ENCODE peak calls at places on chromosome 1, in ten cellular contexts. Q is esophagus muscularis mucosa, O is GM23338, M is stomach, D is transverse colon, I is Panc1, T is prostate gland, G is suprapubic skin, P is K562, V is H1. U is an unnamed sample. For H3K4me1, the result is how much of the 10 kb centered on the place peaks cover.

GRCh38 chr1:194014004-194014403 is 827.6 kb upstream of the B3GALT2 start:
- DNase-seq in Q (no peak), O (no peak), M (no peak), D (no peak), I (no peak), T (no peak), G (no peak), P (no peak), V (no peak), U (no peak)

GRCh38 chr1:53346814-53347176 is 18.9 kb upstream of the LRP8 start:
- DNase-seq in Q (no peak), O (no peak), M (no peak), D (no peak), I (no peak), T (no peak), G (peak), P (no peak), V (no peak), U (no peak)

GRCh38 chr1:152861374-152861773 is 1.6 kb downstream of the LCE7A start:
- DNase-seq in Q (peak), O (no peak), M (no peak), D (no peak), I (no peak), T (no peak), G (no peak), P (no peak), V (no peak), U (no peak)

GRCh38 chr1:231850786-231851185 is 224.2 kb downstream of the DISC1 start:
- DNase-seq in Q (no peak), O (no peak), M (no peak), D (no peak), I (no peak), T (no peak), G (no peak), P (no peak), V (no peak), U (no peak)

GRCh38 chr1:161739865-161740566 is 9.6 kb upstream of the DUSP12 start:
- DNase-seq in Q (no peak), O (no peak), M (no peak), D (peak), I (no peak), T (no peak), G (no peak), P (no peak), V (no peak), U (no peak)

GRCh38 chr1:239952348-239953307 is 139.1 kb upstream of the FMN2 start:
- DNase-seq in Q (no peak), O (peak), M (no peak), D (no peak), I (no peak), T (no peak), G (no peak), P (peak), V (no peak), U (no peak)

GRCh38 chr1:21594935-21595897 is 73.9 kb downstream of the RAP1GAP start:
- DNase-seq in Q (no peak), O (peak), M (peak), D (peak), I (no peak), T (no peak), G (no peak), P (peak), V (no peak), U (no peak)

GRCh38 chr1:19251305-19252196 is at the start of the genes EMC1 and MRTO4:
- DNase-seq in Q (peak), O (peak), M (peak), D (peak), I (peak), T (peak), G (peak), P (peak), V (peak), U (no peak)

GRCh38 chr1:8523641-8524206 is 205.8 kb downstream of the SLC45A1 start:
- DNase-seq in Q (no peak), O (no peak), M (no peak), D (no peak), I (no peak), T (no peak), G (no peak), P (no peak), V (no peak), U (no peak)

GRCh38 chr1:210262897-210263272 is 30.3 kb downstream of the SERTAD4 start:
- DNase-seq in Q (no peak), O (no peak), M (no peak), D (no peak), I (no peak), T (no peak), G (no peak), P (no peak), V (no peak), U (no peak)

GRCh38 chr1:65044411-65044810 is 78.1 kb upstream of the JAK1 start:
- DNase-seq in Q (no peak), O (no peak), M (no peak), D (no peak), I (no peak), T (no peak), G (no peak), P (no peak), V (no peak), U (no peak)

GRCh38 chr1:94608852-94609570 is 67.5 kb upstream of the F3 start:
- DNase-seq in Q (no peak), O (no peak), M (no peak), D (no peak), I (no peak), T (no peak), G (no peak), P (no peak), V (no peak), U (no peak)

DNA sequence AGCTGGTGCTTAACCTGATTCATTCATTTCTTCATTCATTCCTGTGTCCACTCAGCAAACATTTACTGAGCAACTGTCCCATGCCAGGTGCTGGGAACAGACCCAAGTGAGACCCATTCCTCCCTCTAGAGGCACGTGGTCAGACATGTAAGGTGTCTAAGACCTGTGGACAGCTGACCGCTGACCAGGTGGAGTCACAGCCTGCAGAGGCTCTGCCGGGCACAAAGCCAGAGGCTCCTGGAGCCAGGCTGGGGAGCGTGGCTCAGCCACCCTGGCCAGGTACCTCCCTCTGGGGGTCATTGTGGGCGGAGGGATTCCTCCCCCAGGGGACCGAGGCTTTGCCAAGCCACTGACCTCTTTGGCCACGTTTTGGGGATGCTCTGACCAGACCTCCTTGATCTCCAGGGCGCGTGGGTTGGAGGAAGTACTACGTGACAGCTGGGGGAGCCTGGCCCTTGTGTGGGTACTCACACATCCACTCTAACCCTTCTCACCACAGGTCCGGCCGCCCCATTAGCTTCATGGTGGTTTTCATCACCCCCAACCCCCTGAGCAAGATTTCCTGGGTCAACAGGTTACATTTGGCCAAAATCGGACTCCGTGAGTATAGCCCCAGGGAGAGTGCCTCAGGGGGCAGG is 100.3 kb downstream of the ARHGEF10L start:
- DNase-seq in Q (no peak), O (no peak), M (no peak), D (no peak), I (no peak), T (no peak), G (no peak), P (no peak), V (no peak), U (no peak)
- TF ChIP-seq POLR2AphosphoS5 in Q (no peak), O (no peak), M (no peak), D (no peak), I (no peak), T (no peak), G (no peak), P (no peak), V (no peak), U (no peak)

GRCh38 chr1:221715321-221716169 is 26.3 kb downstream of the DUSP10 start:
- DNase-seq in Q (no peak), O (peak), M (no peak), D (no peak), I (no peak), T (peak), G (no peak), P (no peak), V (peak), U (no peak)
- H3K4me1 ChIP-seq in Q (under half), O (under half), M (half or more), D (half or more), I (under half), T (under half), G (under half), P (under half), V (under half), U (under half)

GRCh38 chr1:91020967-91021685 is 709 bp downstream of the ZNF644 start:
- DNase-seq in Q (no peak), O (peak), M (peak), D (peak), I (no peak), T (peak), G (peak), P (peak), V (peak), U (peak)
- TF ChIP-seq POLR2AphosphoS5 in Q (peak), O (no peak), M (no peak), D (no peak), I (no peak), T (no peak), G (no peak), P (peak), V (peak), U (no peak)

GRCh38 chr1:226107471-226108460 is 45.2 kb downstream of the H3-3A start:
- DNase-seq in Q (no peak), O (no peak), M (no peak), D (no peak), I (no peak), T (peak), G (no peak), P (no peak), V (no peak), U (no peak)

GRCh38 chr1:226108935-226109828 is 46.7 kb downstream of the H3-3A start:
- DNase-seq in Q (no peak), O (no peak), M (peak), D (no peak), I (no peak), T (no peak), G (no peak), P (no peak), V (no peak), U (no peak)

GRCh38 chr1:226110249-226111108 is 48.0 kb downstream of the H3-3A start:
- DNase-seq in Q (no peak), O (peak), M (peak), D (peak), I (no peak), T (peak), G (peak), P (peak), V (no peak), U (no peak)

GRCh38 chr1:226111109-226111864 is 48.8 kb downstream of the H3-3A start:
- DNase-seq in Q (no peak), O (peak), M (no peak), D (no peak), I (no peak), T (no peak), G (no peak), P (peak), V (no peak), U (no peak)

DNA sequence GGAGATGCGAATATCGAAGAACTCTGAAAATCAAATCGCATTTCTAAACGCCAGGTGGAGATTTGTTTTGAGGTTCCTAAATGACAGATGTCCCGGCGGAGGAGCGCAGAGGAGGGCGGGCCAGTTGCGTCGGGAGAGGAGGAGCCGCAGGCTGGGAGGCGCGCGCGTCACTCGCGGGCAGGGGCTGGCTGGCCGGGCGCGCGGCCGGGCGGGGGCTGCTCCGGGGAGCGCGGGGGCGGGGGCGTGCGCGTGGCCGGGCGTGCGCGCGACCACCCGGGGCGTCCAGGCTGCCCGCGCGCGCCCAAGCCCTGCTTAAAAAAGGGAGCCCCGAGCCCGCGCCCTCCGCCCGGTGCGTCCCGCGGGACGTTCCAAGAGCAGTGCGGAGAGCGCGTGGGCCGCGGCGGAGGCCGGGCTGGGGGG is 47.3 kb downstream of the H3-3A start:
- DNase-seq in Q (peak), O (peak), M (peak), D (peak), I (no peak), T (peak), G (peak), P (peak), V (no peak), U (no peak)
- H3K4me1 ChIP-seq in Q (under half), O (half or more), M (under half), D (under half), I (under half), T (under half), G (under half), P (under half), V (under half), U (under half)

DNA sequence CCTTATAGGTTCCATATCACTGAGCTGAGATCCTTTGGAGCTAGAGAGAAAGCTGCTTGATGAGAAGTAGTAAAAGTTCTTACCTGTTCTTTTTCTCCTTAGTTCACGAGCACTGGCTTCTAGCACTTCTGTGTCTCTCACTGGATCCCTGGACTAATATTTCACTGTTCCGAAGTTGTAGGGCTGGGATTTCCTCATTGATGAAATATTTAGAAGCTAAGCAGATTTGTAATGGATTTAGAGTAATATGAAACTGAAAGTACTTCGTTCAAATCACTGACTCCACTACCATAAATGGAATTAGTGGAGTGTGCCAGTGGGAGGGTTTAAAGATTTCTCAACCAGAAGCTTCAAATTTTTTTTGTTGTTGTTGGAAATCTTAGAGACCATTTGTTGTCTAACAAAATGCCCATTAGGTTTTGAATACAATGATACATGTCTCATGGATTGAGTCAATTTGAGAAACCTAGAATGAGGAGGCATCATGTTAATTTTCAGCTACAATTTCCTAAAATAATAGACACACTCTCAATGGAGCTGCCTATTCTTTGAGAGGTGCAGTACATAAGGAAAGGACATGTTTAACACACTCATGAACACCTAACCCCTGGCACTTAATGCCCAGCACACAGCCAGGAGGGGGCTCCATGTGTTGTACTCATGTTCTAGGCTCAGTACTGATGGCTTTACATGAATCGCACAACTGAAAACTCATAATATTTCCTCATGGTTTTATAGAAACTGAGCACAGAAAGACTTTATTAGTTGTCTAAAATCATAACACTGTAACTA is at the start of gene GBP1:
- DNase-seq in Q (no peak), O (no peak), M (no peak), D (no peak), I (no peak), T (peak), G (no peak), P (no peak), V (no peak), U (no peak)
- TF ChIP-seq POLR2AphosphoS5 in Q (peak), O (no peak), M (peak), D (peak), I (no peak), T (peak), G (no peak), P (no peak), V (no peak), U (no peak)

GRCh38 chr1:216670118-216670870 is 52.9 kb downstream of the ESRRG start:
- DNase-seq in Q (no peak), O (peak), M (no peak), D (no peak), I (no peak), T (no peak), G (no peak), P (no peak), V (no peak), U (no peak)

GRCh38 chr1:216662681-216663080 is 60.5 kb downstream of the ESRRG start:
- DNase-seq in Q (no peak), O (no peak), M (no peak), D (no peak), I (no peak), T (no peak), G (no peak), P (no peak), V (no peak), U (no peak)

GRCh38 chr1:216665381-216665780 is 57.8 kb downstream of the ESRRG start:
- DNase-seq in Q (no peak), O (no peak), M (no peak), D (no peak), I (no peak), T (no peak), G (no peak), P (no peak), V (no peak), U (no peak)

GRCh38 chr1:216665891-216666290 is 57.3 kb downstream of the ESRRG start:
- DNase-seq in Q (no peak), O (no peak), M (no peak), D (no peak), I (no peak), T (no peak), G (no peak), P (no peak), V (no peak), U (no peak)

GRCh38 chr1:216666431-216666830 is 56.8 kb downstream of the ESRRG start:
- DNase-seq in Q (no peak), O (no peak), M (no peak), D (no peak), I (no peak), T (no peak), G (no peak), P (no peak), V (no peak), U (no peak)
- H3K4me1 ChIP-seq in Q (under half), O (under half), M (under half), D (under half), I (under half), T (under half), G (under half), P (under half), V (under half), U (under half)

GRCh38 chr1:23862640-23863039 is 5.5 kb downstream of the FUCA1 start:
- DNase-seq in Q (no peak), O (no peak), M (no peak), D (no peak), I (no peak), T (no peak), G (no peak), P (no peak), V (no peak), U (no peak)

GRCh38 chr1:23867542-23867952 is 543 bp downstream of the FUCA1 start:
- DNase-seq in Q (no peak), O (peak), M (no peak), D (no peak), I (no peak), T (no peak), G (no peak), P (peak), V (no peak), U (no peak)

GRCh38 chr1:23867953-23868847 is at the start of gene FUCA1:
- DNase-seq in Q (peak), O (peak), M (peak), D (peak), I (peak), T (peak), G (peak), P (peak), V (peak), U (peak)

GRCh38 chr1:23864801-23865542 is 3.1 kb downstream of the FUCA1 start:
- DNase-seq in Q (no peak), O (no peak), M (no peak), D (no peak), I (no peak), T (no peak), G (no peak), P (no peak), V (no peak), U (no peak)

GRCh38 chr1:23865543-23865930 is 2.6 kb downstream of the FUCA1 start:
- DNase-seq in Q (no peak), O (no peak), M (peak), D (peak), I (no peak), T (peak), G (no peak), P (no peak), V (no peak), U (no peak)
- TF ChIP-seq POLR2AphosphoS5 in Q (no peak), O (no peak), M (no peak), D (no peak), I (no peak), T (no peak), G (no peak), P (no peak), V (no peak), U (no peak)

DNA sequence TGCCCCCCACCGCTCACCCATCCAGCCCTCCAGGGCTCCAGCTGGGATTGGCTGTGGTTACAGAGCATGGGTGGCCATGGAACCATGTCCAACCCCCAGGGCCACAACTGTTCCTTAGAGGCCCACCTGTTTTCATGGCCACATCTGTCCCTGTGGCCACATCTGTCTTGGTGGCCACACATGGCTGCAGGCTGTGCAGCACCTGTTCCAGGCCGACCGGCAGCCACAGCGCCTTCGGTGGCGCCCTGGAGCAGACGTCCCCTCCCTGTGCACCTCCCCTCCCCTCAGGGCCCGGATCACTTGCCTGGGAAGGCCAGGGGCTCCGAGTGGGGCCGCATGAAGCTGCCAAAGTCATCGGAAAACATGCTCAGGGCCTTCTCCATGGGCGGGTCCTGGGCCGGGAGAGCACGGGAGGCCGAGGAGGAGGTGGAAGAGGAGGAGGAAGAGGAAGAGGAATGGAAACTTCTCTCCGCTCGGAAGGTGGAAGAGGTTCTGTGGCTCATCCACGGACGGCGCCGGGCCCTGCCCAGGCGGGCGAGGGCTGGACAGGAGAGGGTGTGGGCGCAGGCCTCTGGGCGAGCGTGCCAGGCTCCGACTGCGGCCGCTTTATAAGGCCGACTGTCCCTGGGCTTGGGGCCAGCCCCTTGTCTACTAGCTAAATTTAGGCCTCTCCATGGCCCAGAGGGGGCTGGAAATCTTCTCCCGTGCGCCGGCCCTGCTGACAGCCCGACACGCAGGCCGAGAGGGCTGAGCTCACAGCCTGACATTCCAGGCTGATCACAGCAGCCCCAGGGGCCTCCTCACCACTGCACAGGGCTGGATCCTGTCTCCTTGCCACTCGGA is at the start of gene HSPB7:
- DNase-seq in Q (peak), O (peak), M (peak), D (peak), I (no peak), T (peak), G (peak), P (peak), V (no peak), U (no peak)
- H3K4me1 ChIP-seq in Q (under half), O (under half), M (half or more), D (under half), I (under half), T (under half), G (under half), P (half or more), V (under half), U (half or more)